ENCODE peak calls at places on chromosomes 13 and 19, in eight cellular contexts. One of them, this sample, is unnamed.

GRCh38 chr19:20513179-20513934 is 52.2 kb downstream of the ZNF737 start:
- DNase-seq in CD8-positive, alpha-beta memory T cell: no peak
- DNase-seq in colonic mucosa: no peak
- DNase-seq in A549: no peak
- DNase-seq in tibial artery: no peak
- DNase-seq in naive thymus-derived CD4-positive, alpha-beta T cell: no peak
- DNase-seq in pancreas: no peak
- DNase-seq in ovary: no peak
- DNase-seq in this sample: no peak

GRCh38 chr13:51291341-51291740 is 48.1 kb upstream of the SERPINE3 start:
- DNase-seq in CD8-positive, alpha-beta memory T cell: no peak
- DNase-seq in colonic mucosa: no peak
- DNase-seq in A549: no peak
- DNase-seq in tibial artery: no peak
- DNase-seq in naive thymus-derived CD4-positive, alpha-beta T cell: no peak
- DNase-seq in pancreas: no peak
- DNase-seq in ovary: no peak
- DNase-seq in this sample: no peak

GRCh38 chr13:26343816-26344215 is 89.9 kb downstream of the CDK8 start:
- DNase-seq in CD8-positive, alpha-beta memory T cell: no peak
- DNase-seq in colonic mucosa: no peak
- DNase-seq in A549: no peak
- DNase-seq in tibial artery: no peak
- DNase-seq in naive thymus-derived CD4-positive, alpha-beta T cell: no peak
- DNase-seq in pancreas: no peak
- DNase-seq in ovary: no peak
- DNase-seq in this sample: no peak

GRCh38 chr19:33472696-33473624 is 48.6 kb downstream of the PEPD start:
- DNase-seq in CD8-positive, alpha-beta memory T cell: no peak
- DNase-seq in colonic mucosa: no peak
- DNase-seq in A549: no peak
- DNase-seq in tibial artery: peak; percentile 28
- DNase-seq in naive thymus-derived CD4-positive, alpha-beta T cell: no peak
- DNase-seq in pancreas: no peak
- DNase-seq in ovary: peak; percentile 15
- DNase-seq in this sample: peak; percentile 26

GRCh38 chr13:95552539-95553270 is at the start of gene CLDN10:
- DNase-seq in CD8-positive, alpha-beta memory T cell: no peak
- DNase-seq in colonic mucosa: peak; percentile 19
- DNase-seq in A549: no peak
- DNase-seq in tibial artery: no peak
- DNase-seq in naive thymus-derived CD4-positive, alpha-beta T cell: no peak
- DNase-seq in pancreas: peak; percentile 77
- DNase-seq in ovary: no peak
- DNase-seq in this sample: no peak

GRCh38 chr19:35637165-35637564 is 4.4 kb upstream of the ETV2 start:
- DNase-seq in CD8-positive, alpha-beta memory T cell: no peak
- DNase-seq in colonic mucosa: no peak
- DNase-seq in A549: no peak
- DNase-seq in tibial artery: no peak
- DNase-seq in naive thymus-derived CD4-positive, alpha-beta T cell: no peak
- DNase-seq in pancreas: no peak
- DNase-seq in ovary: no peak
- DNase-seq in this sample: no peak

GRCh38 chr13:40485611-40486517 is 180.6 kb downstream of the FOXO1 start:
- DNase-seq in CD8-positive, alpha-beta memory T cell: peak; percentile 85
- DNase-seq in colonic mucosa: no peak
- DNase-seq in A549: no peak
- DNase-seq in tibial artery: no peak
- DNase-seq in naive thymus-derived CD4-positive, alpha-beta T cell: peak; percentile 29
- DNase-seq in pancreas: no peak
- DNase-seq in ovary: no peak
- DNase-seq in this sample: peak; percentile 65

GRCh38 chr13:30135868-30136267 is 171.5 kb downstream of the KATNAL1 start:
- DNase-seq in CD8-positive, alpha-beta memory T cell: no peak
- DNase-seq in colonic mucosa: no peak
- DNase-seq in A549: no peak
- DNase-seq in tibial artery: no peak
- DNase-seq in naive thymus-derived CD4-positive, alpha-beta T cell: no peak
- DNase-seq in pancreas: no peak
- DNase-seq in ovary: no peak
- DNase-seq in this sample: no peak

GRCh38 chr13:55948175-55948574 is 1192.5 kb upstream of the PRR20A start:
- DNase-seq in CD8-positive, alpha-beta memory T cell: no peak
- DNase-seq in colonic mucosa: no peak
- DNase-seq in A549: no peak
- DNase-seq in tibial artery: no peak
- DNase-seq in naive thymus-derived CD4-positive, alpha-beta T cell: no peak
- DNase-seq in pancreas: no peak
- DNase-seq in ovary: no peak
- DNase-seq in this sample: no peak

GRCh38 chr13:23965346-23965745 is 68.0 kb upstream of the C1QTNF9B start:
- DNase-seq in CD8-positive, alpha-beta memory T cell: no peak
- DNase-seq in colonic mucosa: no peak
- DNase-seq in A549: no peak
- DNase-seq in tibial artery: no peak
- DNase-seq in naive thymus-derived CD4-positive, alpha-beta T cell: no peak
- DNase-seq in pancreas: no peak
- DNase-seq in ovary: no peak
- DNase-seq in this sample: no peak

GRCh38 chr13:31767175-31767900 is 28.0 kb downstream of the RXFP2 start:
- DNase-seq in CD8-positive, alpha-beta memory T cell: no peak
- DNase-seq in colonic mucosa: no peak
- DNase-seq in A549: no peak
- DNase-seq in tibial artery: no peak
- DNase-seq in naive thymus-derived CD4-positive, alpha-beta T cell: no peak
- DNase-seq in pancreas: no peak
- DNase-seq in ovary: no peak
- DNase-seq in this sample: no peak

GRCh38 chr19:459724-460511 is 915 bp downstream of the SHC2 start:
- DNase-seq in CD8-positive, alpha-beta memory T cell: peak; percentile 23
- DNase-seq in colonic mucosa: peak; percentile 56
- DNase-seq in A549: peak; percentile 55
- DNase-seq in tibial artery: peak; percentile 70
- DNase-seq in naive thymus-derived CD4-positive, alpha-beta T cell: no peak
- DNase-seq in pancreas: peak; percentile 72
- DNase-seq in ovary: peak; percentile 79
- DNase-seq in this sample: peak; percentile 77

GRCh38 chr13:29594710-29595379 is 643 bp downstream of the SLC7A1 start:
- DNase-seq in CD8-positive, alpha-beta memory T cell: peak; percentile 54
- DNase-seq in colonic mucosa: peak; percentile 51
- DNase-seq in A549: peak; percentile 15
- DNase-seq in tibial artery: peak; percentile 87
- DNase-seq in naive thymus-derived CD4-positive, alpha-beta T cell: peak; percentile 49
- DNase-seq in pancreas: peak; percentile 65
- DNase-seq in ovary: peak; percentile 70
- DNase-seq in this sample: peak; percentile 78

GRCh38 chr13:29993716-29994488 is 143.5 kb upstream of the UBL3 start:
- DNase-seq in CD8-positive, alpha-beta memory T cell: no peak
- DNase-seq in colonic mucosa: no peak
- DNase-seq in A549: no peak
- DNase-seq in tibial artery: no peak
- DNase-seq in naive thymus-derived CD4-positive, alpha-beta T cell: no peak
- DNase-seq in pancreas: no peak
- DNase-seq in ovary: no peak
- DNase-seq in this sample: no peak

GRCh38 chr13:20616059-20616797 is 49.3 kb downstream of the IFT88 start:
- DNase-seq in CD8-positive, alpha-beta memory T cell: no peak
- DNase-seq in colonic mucosa: no peak
- DNase-seq in A549: no peak
- DNase-seq in tibial artery: no peak
- DNase-seq in naive thymus-derived CD4-positive, alpha-beta T cell: no peak
- DNase-seq in pancreas: no peak
- DNase-seq in ovary: no peak
- DNase-seq in this sample: no peak

GRCh38 chr13:80116107-80116506 is 224.8 kb downstream of the SPRY2 start:
- DNase-seq in CD8-positive, alpha-beta memory T cell: no peak
- DNase-seq in colonic mucosa: no peak
- DNase-seq in A549: no peak
- DNase-seq in tibial artery: no peak
- DNase-seq in naive thymus-derived CD4-positive, alpha-beta T cell: no peak
- DNase-seq in pancreas: no peak
- DNase-seq in ovary: no peak
- DNase-seq in this sample: no peak

GRCh38 chr19:5983367-5983955 is 5.5 kb upstream of the RANBP3 start:
- DNase-seq in CD8-positive, alpha-beta memory T cell: no peak
- DNase-seq in colonic mucosa: no peak
- DNase-seq in A549: no peak
- DNase-seq in tibial artery: no peak
- DNase-seq in naive thymus-derived CD4-positive, alpha-beta T cell: no peak
- DNase-seq in pancreas: no peak
- DNase-seq in ovary: no peak
- DNase-seq in this sample: no peak

GRCh38 chr19:18730885-18731513 is 47.5 kb downstream of the CRTC1 start:
- DNase-seq in CD8-positive, alpha-beta memory T cell: no peak
- DNase-seq in colonic mucosa: no peak
- DNase-seq in A549: no peak
- DNase-seq in tibial artery: no peak
- DNase-seq in naive thymus-derived CD4-positive, alpha-beta T cell: no peak
- DNase-seq in pancreas: no peak
- DNase-seq in ovary: no peak
- DNase-seq in this sample: no peak
- H3K4me1 ChIP-seq in CD8-positive, alpha-beta memory T cell: no peaks in the 10 kb centered on the region
- H3K4me1 ChIP-seq in colonic mucosa: no peaks in the 10 kb centered on the region
- H3K4me1 ChIP-seq in A549: no peaks in the 10 kb centered on the region
- H3K4me1 ChIP-seq in tibial artery: no peaks in the 10 kb centered on the region
- H3K4me1 ChIP-seq in naive thymus-derived CD4-positive, alpha-beta T cell: no peaks in the 10 kb centered on the region
- H3K4me1 ChIP-seq in pancreas: no peaks in the 10 kb centered on the region
- H3K4me1 ChIP-seq in ovary: peaks cover 13% of the 10 kb centered on the region
- H3K4me1 ChIP-seq in this sample: no peaks in the 10 kb centered on the region

GRCh38 chr19:15249560-15249874 is 17.3 kb upstream of the EPHX3 start:
- DNase-seq in CD8-positive, alpha-beta memory T cell: no peak
- DNase-seq in colonic mucosa: no peak
- DNase-seq in A549: no peak
- DNase-seq in tibial artery: no peak
- DNase-seq in naive thymus-derived CD4-positive, alpha-beta T cell: no peak
- DNase-seq in pancreas: no peak
- DNase-seq in ovary: no peak
- DNase-seq in this sample: no peak

GRCh38 chr19:15248106-15248505 is 15.9 kb upstream of the EPHX3 start:
- DNase-seq in CD8-positive, alpha-beta memory T cell: no peak
- DNase-seq in colonic mucosa: no peak
- DNase-seq in A549: no peak
- DNase-seq in tibial artery: peak; percentile 91
- DNase-seq in naive thymus-derived CD4-positive, alpha-beta T cell: no peak
- DNase-seq in pancreas: no peak
- DNase-seq in ovary: no peak
- DNase-seq in this sample: no peak

GRCh38 chr19:15247107-15248014 is 15.1 kb upstream of the EPHX3 start:
- DNase-seq in CD8-positive, alpha-beta memory T cell: no peak
- DNase-seq in colonic mucosa: no peak
- DNase-seq in A549: no peak
- DNase-seq in tibial artery: peak; percentile 90
- DNase-seq in naive thymus-derived CD4-positive, alpha-beta T cell: no peak
- DNase-seq in pancreas: no peak
- DNase-seq in ovary: no peak
- DNase-seq in this sample: no peak

GRCh38 chr19:15249912-15250634 is 17.8 kb upstream of the EPHX3 start:
- DNase-seq in CD8-positive, alpha-beta memory T cell: no peak
- DNase-seq in colonic mucosa: peak; percentile 42
- DNase-seq in A549: no peak
- DNase-seq in tibial artery: peak; percentile 95
- DNase-seq in naive thymus-derived CD4-positive, alpha-beta T cell: no peak
- DNase-seq in pancreas: no peak
- DNase-seq in ovary: peak; percentile 77
- DNase-seq in this sample: no peak

DNA sequence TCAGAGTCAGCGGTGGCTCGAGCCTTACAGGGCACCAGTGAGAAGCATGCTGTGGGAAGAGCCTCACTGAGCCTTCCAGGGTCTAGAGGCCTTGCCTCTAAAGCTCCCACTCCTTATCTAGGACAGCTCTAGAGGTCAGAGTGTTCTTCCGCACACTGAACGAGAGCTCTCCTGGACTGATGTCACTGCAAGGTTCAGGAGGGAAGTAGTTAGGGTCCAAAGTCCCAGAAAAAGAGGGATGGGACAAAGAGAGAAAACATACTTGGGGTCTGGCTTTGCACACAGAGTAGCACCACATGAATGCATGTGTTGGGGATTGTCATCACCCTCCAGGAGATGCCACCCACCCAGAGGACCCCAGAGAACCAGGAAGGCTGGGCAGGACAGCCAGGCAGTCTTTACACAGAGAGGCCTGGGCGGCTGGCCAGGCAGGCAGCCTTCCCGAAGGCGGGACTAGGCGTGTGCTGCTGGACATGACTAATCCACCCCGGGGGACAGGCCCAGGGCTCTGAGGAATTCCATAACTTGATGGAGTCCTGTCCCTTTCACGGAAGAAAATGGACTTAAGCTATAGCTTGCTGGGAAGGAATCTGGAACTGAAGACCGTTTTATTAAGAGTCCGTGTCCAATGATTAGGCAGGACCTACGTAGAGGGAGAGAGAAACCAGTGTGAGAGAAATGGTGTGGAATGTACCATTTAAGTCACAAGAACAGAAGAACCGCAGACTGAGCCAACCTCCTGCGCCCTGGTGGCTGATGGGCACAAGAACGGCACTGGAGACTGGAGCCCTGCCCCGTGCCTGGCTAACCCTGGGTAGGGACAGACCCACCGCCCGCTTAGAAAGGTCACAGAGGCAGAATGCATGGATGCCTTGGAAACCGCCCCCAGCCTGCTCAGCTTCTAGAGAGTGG is 16.7 kb upstream of the EPHX3 start:
- DNase-seq in CD8-positive, alpha-beta memory T cell: no peak
- DNase-seq in colonic mucosa: peak; percentile 72
- DNase-seq in A549: peak; percentile 77
- DNase-seq in tibial artery: peak; percentile 96
- DNase-seq in naive thymus-derived CD4-positive, alpha-beta T cell: no peak
- DNase-seq in pancreas: no peak
- DNase-seq in ovary: peak; percentile 84
- DNase-seq in this sample: peak; percentile 83
- H3K4me1 ChIP-seq in CD8-positive, alpha-beta memory T cell: no peaks in the 10 kb centered on the region
- H3K4me1 ChIP-seq in colonic mucosa: peaks cover 19% of the 10 kb centered on the region
- H3K4me1 ChIP-seq in A549: peaks cover 55% of the 10 kb centered on the region
- H3K4me1 ChIP-seq in tibial artery: peaks cover 96% of the 10 kb centered on the region
- H3K4me1 ChIP-seq in naive thymus-derived CD4-positive, alpha-beta T cell: no peaks in the 10 kb centered on the region
- H3K4me1 ChIP-seq in pancreas: peaks cover 13% of the 10 kb centered on the region
- H3K4me1 ChIP-seq in ovary: peaks cover 51% of the 10 kb centered on the region
- H3K4me1 ChIP-seq in this sample: peaks cover 5% of the 10 kb centered on the region

GRCh38 chr13:104740616-104741222 is 1674.5 kb upstream of the SLC10A2 start:
- DNase-seq in CD8-positive, alpha-beta memory T cell: no peak
- DNase-seq in colonic mucosa: no peak
- DNase-seq in A549: no peak
- DNase-seq in tibial artery: no peak
- DNase-seq in naive thymus-derived CD4-positive, alpha-beta T cell: no peak
- DNase-seq in pancreas: no peak
- DNase-seq in ovary: no peak
- DNase-seq in this sample: no peak
- H3K4me1 ChIP-seq in CD8-positive, alpha-beta memory T cell: no peaks in the 10 kb centered on the region
- H3K4me1 ChIP-seq in colonic mucosa: no peaks in the 10 kb centered on the region
- H3K4me1 ChIP-seq in A549: no peaks in the 10 kb centered on the region
- H3K4me1 ChIP-seq in tibial artery: no peaks in the 10 kb centered on the region
- H3K4me1 ChIP-seq in naive thymus-derived CD4-positive, alpha-beta T cell: no peaks in the 10 kb centered on the region
- H3K4me1 ChIP-seq in pancreas: no peaks in the 10 kb centered on the region
- H3K4me1 ChIP-seq in ovary: no peaks in the 10 kb centered on the region
- H3K4me1 ChIP-seq in this sample: no peaks in the 10 kb centered on the region

DNA sequence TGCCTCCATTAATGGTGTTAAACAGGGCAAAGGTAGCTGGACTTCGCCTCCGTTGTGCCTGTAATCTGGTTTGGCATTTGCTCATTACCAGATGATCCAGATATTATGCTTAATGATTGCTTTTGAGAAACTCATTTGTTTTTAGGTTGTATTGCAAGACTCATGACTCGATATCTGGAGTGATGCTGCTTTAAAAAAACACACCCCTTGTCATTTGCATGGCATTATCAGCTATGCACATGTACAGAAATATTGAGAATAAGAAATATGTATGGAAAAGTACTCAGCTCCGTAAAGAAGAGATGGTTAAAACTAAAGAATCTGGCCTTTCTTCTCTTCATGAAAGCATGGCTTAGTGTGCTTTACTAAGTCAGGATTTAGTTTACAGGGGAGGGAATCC is 95.0 kb downstream of the ARHGEF7 start:
- DNase-seq in CD8-positive, alpha-beta memory T cell: no peak
- DNase-seq in colonic mucosa: no peak
- DNase-seq in A549: no peak
- DNase-seq in tibial artery: no peak
- DNase-seq in naive thymus-derived CD4-positive, alpha-beta T cell: no peak
- DNase-seq in pancreas: no peak
- DNase-seq in ovary: no peak
- DNase-seq in this sample: no peak
- H3K4me1 ChIP-seq in CD8-positive, alpha-beta memory T cell: peaks cover 6% of the 10 kb centered on the region
- H3K4me1 ChIP-seq in colonic mucosa: no peaks in the 10 kb centered on the region
- H3K4me1 ChIP-seq in A549: peaks cover 7% of the 10 kb centered on the region
- H3K4me1 ChIP-seq in tibial artery: peaks cover 66% of the 10 kb centered on the region
- H3K4me1 ChIP-seq in naive thymus-derived CD4-positive, alpha-beta T cell: no peaks in the 10 kb centered on the region
- H3K4me1 ChIP-seq in pancreas: peaks cover 4% of the 10 kb centered on the region
- H3K4me1 ChIP-seq in ovary: peaks cover 6% of the 10 kb centered on the region
- H3K4me1 ChIP-seq in this sample: no peaks in the 10 kb centered on the region

This sample was measured in Peyer's patch.